ENCODE peak calls at places on chromosomes 11 and 22, in four cellular contexts. D is left ventricle myocardium superior; S is T follicular helper cell; E is stimulated activated CD4-positive, alpha-beta T cell treated with anti-CD3 and anti-CD28 coated beads, Interleukin-2, amount 100 ng/mL, for 48 hours. U is an unnamed sample.

GRCh38 chr11:46162700-46163099 is 41.4 kb upstream of the PHF21A start:
- DNase-seq in S (no peak), D (no peak), E (no peak), U (no peak)

GRCh38 chr22:36212896-36213295 is 11.3 kb upstream of the APOL4 start:
- DNase-seq in D (no peak), S (no peak), E (no peak), U (no peak)

GRCh38 chr11:114066046-114066648 is 6.6 kb downstream of the ZBTB16 start:
- DNase-seq in E (no peak), S (no peak), D (no peak), U (no peak)

GRCh38 chr11:128547946-128548654 is 39.3 kb downstream of the ETS1 start:
- DNase-seq in S (no peak), D (no peak), E (no peak), U (no peak)

GRCh38 chr22:30286813-30287625 is 2.3 kb downstream of the CASTOR1 start:
- DNase-seq in S (peak), D (peak), E (peak), U (no peak)

GRCh38 chr11:46252373-46252914 is 25.0 kb upstream of the CREB3L1 start:
- DNase-seq in S (no peak), D (no peak), E (no peak), U (no peak)

GRCh38 chr11:82854242-82854641 is 46.0 kb downstream of the PRCP start:
- DNase-seq in E (no peak), S (no peak), D (no peak), U (no peak)

GRCh38 chr11:1937616-1938342 is 9.4 kb upstream of the MRPL23 start:
- DNase-seq in E (no peak), D (peak), S (no peak), U (no peak)

GRCh38 chr11:73810637-73811036 is 23.0 kb downstream of the MRPL48 start:
- DNase-seq in E (no peak), S (no peak), D (no peak), U (no peak)

GRCh38 chr11:83054001-83054400 is 17.7 kb downstream of the RAB30 start:
- DNase-seq in D (no peak), E (no peak), S (no peak), U (no peak)

GRCh38 chr11:119298726-119299125 is 18.2 kb downstream of the MCAM start:
- DNase-seq in S (no peak), E (no peak), D (peak), U (no peak)

GRCh38 chr11:15278129-15278528 is 163.4 kb downstream of the INSC start:
- DNase-seq in E (no peak), S (no peak), D (no peak), U (no peak)

GRCh38 chr11:109435121-109435742 is 13.2 kb downstream of the C11orf87 start:
- DNase-seq in E (no peak), D (no peak), S (no peak), U (peak)

GRCh38 chr11:2703487-2704141 is 3.8 kb upstream of the KCNQ1OT1 start:
- DNase-seq in D (peak), E (no peak), S (no peak), U (no peak)

GRCh38 chr11:85961930-85962363 is 106.8 kb downstream of the CCDC83 start:
- DNase-seq in D (no peak), S (no peak), E (no peak), U (no peak)

GRCh38 chr11:114775849-114776621 is 97.7 kb downstream of the NXPE2 start:
- DNase-seq in D (peak), E (no peak), S (no peak), U (peak)

GRCh38 chr11:65078151-65078550 is 5.7 kb downstream of the CDCA5 start:
- DNase-seq in D (peak), E (peak), S (peak), U (no peak)

GRCh38 chr22:35446365-35446764 is 46.4 kb downstream of the MCM5 start:
- DNase-seq in E (no peak), D (no peak), S (no peak), U (peak)

GRCh38 chr11:1763796-1764661 is at the start of gene CTSD:
- DNase-seq in S (peak), E (peak), D (peak), U (peak)

GRCh38 chr11:96147186-96147585 is 195.8 kb downstream of the MAML2 start:
- DNase-seq in D (no peak), S (no peak), E (no peak), U (no peak)

GRCh38 chr11:113073290-113073953 is 112.2 kb downstream of the NCAM1 start:
- DNase-seq in D (peak), S (no peak), E (no peak), U (no peak)

GRCh38 chr11:35141538-35141937 is 2.6 kb downstream of the CD44 start:
- DNase-seq in S (no peak), E (no peak), D (peak), U (no peak)

GRCh38 chr22:33666661-33667619 is 253.3 kb downstream of the LARGE1 start:
- DNase-seq in S (no peak), D (no peak), E (no peak), U (no peak)

GRCh38 chr11:57324154-57324885 is 432 bp downstream of the TNKS1BP1 start:
- DNase-seq in E (no peak), S (peak), D (peak), U (no peak)